ENCODE peak calls at places on chromosomes 4 and X, in ten cellular contexts. B is stimulated activated CD4-positive, alpha-beta T cell treated with anti-CD3 and anti-CD28 coated beads, Interleukin-4, amount 100 ng/mL, for 1 hour; J is substantia nigra; G is neural crest cell; W is KG1; U is fibroblast of mammary gland; Z is activated CD8-positive, alpha-beta memory T cell treated with anti-CD3 and anti-CD28 coated beads for 4 hours; L is tibial nerve; V is H4; N is stimulated activated naive CD8-positive, alpha-beta T cell treated with anti-CD3 and anti-CD28 coated beads, Interleukin-15, Interleukin-2, amounts not matched to agents 100 U/mL and 50 U/mL, for 24 hours. F is an unnamed sample.

GRCh38 chr4:110003401-110004187 is 90.9 kb downstream of the EGF start:
- DNase-seq in N (no peak), B (no peak), V (no peak), W (no peak), L (no peak), J (no peak), Z (no peak), U (peak), G (no peak), F (no peak)

GRCh38 chrX:46178763-46179162 is 366.5 kb downstream of the ZNF674 start:
- DNase-seq in W (peak), N (no peak), J (no peak), G (no peak), V (no peak), U (no peak), L (no peak), Z (no peak), B (no peak), F (no peak)

GRCh38 chrX:34406580-34406979 is 250.5 kb downstream of the TMEM47 start:
- DNase-seq in V (no peak), N (no peak), J (no peak), W (no peak), U (no peak), B (no peak), Z (no peak), G (no peak), L (no peak), F (no peak)

GRCh38 chrX:130626521-130626920 is 224.7 kb downstream of the RBMX2 start:
- DNase-seq in G (no peak), U (peak), Z (no peak), L (no peak), V (no peak), J (no peak), B (no peak), W (no peak), N (no peak), F (no peak)

GRCh38 chr4:121053601-121054143 is 18.7 kb downstream of the NDNF start:
- DNase-seq in B (no peak), J (no peak), W (no peak), Z (no peak), U (peak), N (no peak), L (no peak), V (peak), G (no peak), F (no peak)

GRCh38 chrX:147228153-147228552 is 413.6 kb upstream of the CXorf51A start:
- DNase-seq in B (no peak), Z (no peak), V (no peak), J (no peak), N (no peak), L (no peak), G (no peak), U (no peak), W (no peak), F (no peak)

GRCh38 chr4:40305329-40306193 is 29.6 kb upstream of the CHRNA9 start:
- DNase-seq in N (peak), G (no peak), J (no peak), Z (no peak), U (no peak), L (no peak), W (no peak), B (peak), V (no peak), F (no peak)

GRCh38 chr4:68175562-68176155 is 46.0 kb upstream of the TMPRSS11F start:
- DNase-seq in B (no peak), V (peak), L (no peak), N (peak), G (peak), Z (no peak), U (peak), W (peak), J (peak), F (peak)

GRCh38 chrX:118074086-118074485 is 42.5 kb downstream of the KLHL13 start:
- DNase-seq in W (no peak), L (no peak), G (no peak), B (no peak), N (no peak), J (no peak), U (no peak), V (no peak), Z (no peak), F (no peak)

GRCh38 chr4:106414366-106414765 is 45.8 kb upstream of the GIMD1 start:
- DNase-seq in B (no peak), G (no peak), Z (no peak), N (no peak), J (no peak), V (no peak), W (no peak), U (no peak), L (no peak), F (no peak)

GRCh38 chr4:4423706-4424498 is 37.0 kb downstream of the NSG1 start:
- DNase-seq in V (no peak), U (no peak), W (no peak), B (no peak), Z (no peak), G (no peak), L (no peak), J (no peak), N (no peak), F (no peak)

GRCh38 chr4:32790803-32791202 is 2070.6 kb downstream of the PCDH7 start:
- DNase-seq in J (no peak), B (no peak), G (no peak), N (no peak), Z (no peak), L (no peak), W (no peak), V (no peak), U (no peak), F (no peak)

GRCh38 chr4:113292371-113293042 is 243.1 kb downstream of the ANK2 start:
- DNase-seq in L (no peak), N (no peak), Z (no peak), J (peak), W (no peak), V (no peak), U (peak), G (peak), B (no peak), F (peak)

GRCh38 chrX:20521245-20521644 is 254.5 kb upstream of the RPS6KA3 start:
- DNase-seq in N (no peak), V (peak), L (no peak), G (no peak), J (no peak), W (no peak), B (no peak), U (peak), Z (no peak), F (no peak)

GRCh38 chr4:120749445-120750151 is 172.9 kb downstream of the PRDM5 start:
- DNase-seq in G (no peak), W (peak), L (no peak), J (no peak), U (no peak), Z (no peak), B (no peak), N (no peak), V (no peak), F (no peak)